ENCODE peak calls at places on chromosomes 11 and 22, in five cellular contexts. W, S, P, O and C are unnamed samples.

GRCh38 chr22:21762712-21763581 is 27.4 kb upstream of the YPEL1 start:
- DNase-seq in W (no peak), S (no peak), O (no peak), P (no peak), C (no peak)

GRCh38 chr11:44601471-44602370 is 36.3 kb downstream of the CD82 start:
- DNase-seq in S (peak), O (no peak), W (no peak), P (no peak), C (no peak)

GRCh38 chr11:88629496-88629895 is 292.0 kb upstream of the CTSC start:
- DNase-seq in W (no peak), S (no peak), P (no peak), O (no peak), C (no peak)

GRCh38 chr11:116732740-116733385 is 39.9 kb downstream of the BUD13 start:
- DNase-seq in P (peak), W (peak), S (peak), O (no peak), C (peak)

GRCh38 chr22:39746600-39747262 is 146.8 kb downstream of the ENTHD1 start:
- DNase-seq in P (no peak), S (no peak), W (no peak), O (no peak), C (no peak)

GRCh38 chr11:15107730-15108515 is 6.8 kb upstream of the INSC start:
- DNase-seq in S (no peak), O (no peak), P (no peak), W (no peak), C (no peak)

GRCh38 chr11:12806113-12806512 is 131.9 kb downstream of the TEAD1 start:
- DNase-seq in P (no peak), W (peak), O (no peak), S (no peak), C (peak)

GRCh38 chr11:16924826-16925494 is 89.3 kb downstream of the PLEKHA7 start:
- DNase-seq in W (peak), O (no peak), S (peak), P (peak), C (peak)

GRCh38 chr11:251550-251949 is 14.8 kb downstream of the PSMD13 start:
- DNase-seq in O (no peak), W (no peak), P (no peak), S (no peak), C (no peak)

GRCh38 chr11:75229466-75229865 is 11.1 kb upstream of the TPBGL start:
- DNase-seq in P (no peak), S (no peak), O (no peak), W (no peak), C (no peak)

GRCh38 chr11:11977206-11977938 is 31.1 kb downstream of the DKK3 start:
- DNase-seq in S (peak), W (peak), P (peak), O (peak), C (no peak)

GRCh38 chr11:119742263-119742861 is 13.4 kb upstream of the NECTIN1 start:
- DNase-seq in W (peak), S (no peak), P (no peak), O (no peak), C (no peak)

GRCh38 chr11:22624742-22625447 is 728 bp downstream of the FANCF start:
- DNase-seq in O (peak), W (peak), S (no peak), P (peak), C (peak)

GRCh38 chr11:112837162-112837826 is 123.9 kb upstream of the NCAM1 start:
- DNase-seq in W (no peak), O (no peak), S (no peak), P (peak), C (no peak)

GRCh38 chr11:117631336-117632090 is 165.5 kb downstream of the DSCAML1 start:
- DNase-seq in O (no peak), W (no peak), S (no peak), P (no peak), C (no peak)

GRCh38 chr11:2762451-2762850 is 62.7 kb upstream of the KCNQ1OT1 start:
- DNase-seq in S (no peak), P (no peak), W (no peak), O (peak), C (no peak)

GRCh38 chr11:67270256-67271211 is 4.3 kb downstream of the GRK2 start:
- DNase-seq in S (no peak), O (no peak), P (peak), W (peak), C (no peak)

GRCh38 chr11:44609028-44609782 is 43.7 kb downstream of the CD82 start:
- DNase-seq in S (no peak), O (no peak), P (no peak), W (no peak), C (no peak)

GRCh38 chr22:47653921-47654320 is 891.5 kb downstream of the TBC1D22A start:
- DNase-seq in P (no peak), S (no peak), O (no peak), W (no peak), C (no peak)

GRCh38 chr11:75920886-75921285 is 105.9 kb downstream of the UVRAG start:
- DNase-seq in O (no peak), S (no peak), W (no peak), P (no peak), C (no peak)

GRCh38 chr22:24952837-24953293 is 349 bp downstream of the KIAA1671 start:
- DNase-seq in S (peak), P (peak), O (no peak), W (peak), C (no peak)

GRCh38 chr22:48605856-48606255 is 1221.8 kb downstream of the BRD1 start:
- DNase-seq in S (no peak), P (no peak), O (no peak), W (no peak), C (no peak)

GRCh38 chr11:131430466-131431176 is 60.2 kb downstream of the NTM start:
- DNase-seq in W (peak), P (no peak), O (peak), S (no peak), C (no peak)

GRCh38 chr22:35648066-35649025 is at the start of gene APOL6:
- DNase-seq in O (no peak), S (peak), W (peak), P (no peak), C (no peak)

GRCh38 chr11:69912911-69913451 is 93.8 kb upstream of the FGF3 start:
- DNase-seq in S (peak), O (no peak), W (no peak), P (peak), C (no peak)

GRCh38 chr11:125091247-125091876 is 20.1 kb downstream of the TMEM218 start:
- DNase-seq in W (peak), S (peak), P (no peak), O (peak), C (no peak)

GRCh38 chr11:2298795-2299747 is 2.6 kb downstream of the C11orf21 start:
- DNase-seq in W (peak), P (no peak), S (peak), O (peak), C (no peak)

GRCh38 chr22:37681001-37681424 is 5.1 kb upstream of the NOL12 start:
- DNase-seq in P (no peak), O (no peak), W (no peak), S (no peak), C (no peak)
- H3K27ac ChIP-seq in P (no peak), O (no peak), W (no peak), S (no peak), C (peak)

DNA sequence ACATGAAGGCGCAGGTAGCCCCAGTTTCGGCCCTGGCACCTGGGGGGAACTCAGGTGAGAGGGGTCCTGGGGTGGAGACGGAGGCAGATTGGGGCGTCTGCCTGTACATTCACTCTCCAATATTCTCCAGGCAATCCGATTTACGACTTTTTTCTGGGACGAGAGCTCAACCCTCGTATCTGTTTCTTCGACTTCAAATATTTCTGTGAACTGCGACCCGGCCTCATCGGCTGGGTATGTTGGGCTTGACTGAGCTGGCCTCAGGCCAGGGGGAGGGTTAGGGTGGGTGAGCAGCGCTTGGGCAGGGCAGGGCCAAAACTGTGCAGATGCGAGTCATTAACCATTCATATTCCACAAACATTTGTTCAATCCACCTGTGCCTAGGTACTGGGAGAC is 1.7 kb downstream of the TM7SF2 start:
- DNase-seq in W (no peak), P (no peak), S (peak), O (no peak), C (no peak)
- H3K27ac ChIP-seq in W (peak), P (peak), S (no peak), O (peak), C (no peak)

GRCh38 chr22:27603823-27604190 is 197.7 kb downstream of the MN1 start:
- DNase-seq in P (no peak), O (no peak), W (peak), S (no peak), C (no peak)
- H3K27ac ChIP-seq in P (no peak), O (no peak), W (no peak), S (no peak), C (no peak)

GRCh38 chr22:45692549-45692948 is 20.9 kb downstream of the ATXN10 start:
- DNase-seq in W (peak), O (no peak), S (peak), P (no peak), C (no peak)

DNA sequence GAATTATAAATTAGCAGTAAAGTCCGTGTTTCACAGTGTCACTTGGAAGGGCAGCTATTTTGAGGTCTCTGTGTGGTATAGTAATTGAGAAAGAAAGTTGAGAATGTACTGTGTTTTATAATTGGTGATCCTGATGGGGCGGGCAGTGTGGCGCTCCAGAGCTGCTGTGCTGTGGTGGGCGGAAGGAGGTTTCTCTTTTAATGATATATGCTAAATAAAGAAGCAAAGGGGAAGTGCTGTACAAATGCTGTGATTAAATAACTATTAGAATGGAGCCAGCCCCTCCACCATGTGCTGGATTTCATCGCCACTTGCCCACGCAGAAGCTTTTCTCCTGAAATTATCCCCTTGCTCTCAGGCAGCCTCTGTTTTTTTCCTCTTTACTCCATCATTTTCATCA is 24.6 kb downstream of the ATXN10 start:
- DNase-seq in P (no peak), S (no peak), O (no peak), W (no peak), C (no peak)
- H3K27ac ChIP-seq in P (no peak), S (no peak), O (no peak), W (no peak), C (no peak)